ENCODE peak calls at places on chromosomes 4 and X, in eight cellular contexts. Z, F, R, V, L, B, S and U are unnamed samples.

GRCh38 chrX:114611018-114611619 is 27.2 kb downstream of the HTR2C start:
- DNase-seq in Z (peak; percentile 7), F (no peak), R (peak; percentile 3), V (peak; percentile 17), L (peak; percentile 19), B (peak; percentile 9), S (peak; percentile 44), U (peak; percentile 60)

GRCh38 chrX:36436286-36436860 is 516.8 kb downstream of the CFAP47 start:
- DNase-seq in Z (no peak), F (no peak), R (no peak), V (no peak), L (no peak), B (no peak), S (no peak), U (no peak)

GRCh38 chrX:12610079-12610478 is 181.1 kb upstream of the PRPS2 start:
- DNase-seq in Z (peak; percentile 6), F (no peak), R (no peak), V (peak; percentile 98), L (no peak), B (no peak), S (peak; percentile 10), U (peak; percentile 79)

GRCh38 chr4:167339781-167340180 is 105.5 kb upstream of the SPOCK3 start:
- DNase-seq in Z (no peak), F (no peak), R (no peak), V (no peak), L (no peak), B (no peak), S (no peak), U (peak; percentile 17)

GRCh38 chrX:119826399-119826959 is 26.3 kb downstream of the UPF3B start:
- DNase-seq in Z (no peak), F (no peak), R (no peak), V (peak; percentile 10), L (no peak), B (no peak), S (peak; percentile 20), U (peak; percentile 57)

GRCh38 chr4:25870081-25870480 is 7.3 kb upstream of the SEL1L3 start:
- DNase-seq in Z (no peak), F (no peak), R (no peak), V (no peak), L (no peak), B (no peak), S (no peak), U (no peak)

GRCh38 chr4:11424896-11425295 is 3.8 kb downstream of the HS3ST1 start:
- DNase-seq in Z (no peak), F (no peak), R (no peak), V (no peak), L (no peak), B (no peak), S (no peak), U (no peak)

GRCh38 chr4:95551653-95552052 is 2.9 kb upstream of the UNC5C start:
- DNase-seq in Z (no peak), F (no peak), R (no peak), V (no peak), L (no peak), B (no peak), S (no peak), U (no peak)

GRCh38 chr4:159272341-159273125 is 169.7 kb downstream of the RAPGEF2 start:
- DNase-seq in Z (peak; percentile 11), F (no peak), R (no peak), V (no peak), L (no peak), B (no peak), S (no peak), U (no peak)

GRCh38 chr4:176690716-176691115 is 102.0 kb downstream of the VEGFC start:
- DNase-seq in Z (no peak), F (no peak), R (no peak), V (no peak), L (no peak), B (no peak), S (no peak), U (no peak)

GRCh38 chr4:36222702-36223101 is 21.6 kb downstream of the ARAP2 start:
- DNase-seq in Z (no peak), F (no peak), R (no peak), V (no peak), L (no peak), B (no peak), S (peak; percentile 12), U (peak; percentile 5)

GRCh38 chr4:38678078-38678477 is 14.1 kb downstream of the KLF3 start:
- DNase-seq in Z (peak; percentile 96), F (no peak), R (no peak), V (peak; percentile 58), L (no peak), B (no peak), S (peak; percentile 94), U (peak; percentile 80)

GRCh38 chr4:82981116-82981515 is 29.5 kb downstream of the LIN54 start:
- DNase-seq in Z (no peak), F (no peak), R (no peak), V (no peak), L (no peak), B (no peak), S (no peak), U (no peak)

GRCh38 chr4:88791274-88791673 is 93.6 kb upstream of the NAP1L5 start:
- DNase-seq in Z (no peak), F (no peak), R (no peak), V (peak; percentile 42), L (no peak), B (no peak), S (peak; percentile 53), U (peak; percentile 47)

GRCh38 chrX:110338850-110339373 is 19.7 kb upstream of the RTL9 start:
- DNase-seq in Z (no peak), F (no peak), R (no peak), V (peak; percentile 71), L (no peak), B (no peak), S (no peak), U (no peak)

GRCh38 chr4:118284169-118284568 is 68.6 kb downstream of the PRSS12 start:
- DNase-seq in Z (no peak), F (no peak), R (no peak), V (peak; percentile 32), L (no peak), B (no peak), S (no peak), U (no peak)

DNA sequence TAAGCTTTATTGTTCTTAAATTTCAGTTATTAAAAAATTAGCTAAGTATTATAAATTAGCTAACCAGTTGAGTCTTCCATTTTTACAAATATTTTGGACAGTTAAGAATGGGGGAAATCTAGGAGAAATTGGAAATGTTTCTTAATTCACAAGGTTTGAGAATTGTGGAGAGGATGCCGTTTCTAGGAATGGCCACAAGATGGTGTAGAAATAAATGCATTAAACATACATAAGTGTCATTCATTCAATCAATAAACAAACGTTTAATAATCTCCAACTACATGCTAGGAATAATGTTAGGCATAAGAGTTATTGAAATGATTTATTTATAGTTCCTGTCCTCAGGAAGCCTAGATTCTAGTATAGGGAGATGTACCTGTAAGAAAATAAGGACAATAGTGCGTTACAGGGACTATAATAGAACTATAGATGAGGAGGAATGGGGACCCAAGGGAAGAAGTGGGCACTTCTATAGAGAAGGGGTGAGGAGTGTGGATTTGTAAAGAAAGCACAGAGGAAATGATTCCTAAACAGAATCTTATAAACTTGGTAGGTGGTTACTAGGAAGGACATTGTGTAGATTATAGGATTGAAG is 195.7 kb upstream of the ANK2 start:
- DNase-seq in Z (no peak), F (no peak), R (no peak), V (no peak), L (no peak), B (no peak), S (peak; percentile 14), U (peak; percentile 45)
- TF ChIP-seq CTCF in Z (peak; percentile 33), F (no peak), R (peak; percentile 52), V (peak; percentile 62), L (peak; percentile 50), B (peak; percentile 28), S (peak; percentile 57), U (peak; percentile 55)

DNA sequence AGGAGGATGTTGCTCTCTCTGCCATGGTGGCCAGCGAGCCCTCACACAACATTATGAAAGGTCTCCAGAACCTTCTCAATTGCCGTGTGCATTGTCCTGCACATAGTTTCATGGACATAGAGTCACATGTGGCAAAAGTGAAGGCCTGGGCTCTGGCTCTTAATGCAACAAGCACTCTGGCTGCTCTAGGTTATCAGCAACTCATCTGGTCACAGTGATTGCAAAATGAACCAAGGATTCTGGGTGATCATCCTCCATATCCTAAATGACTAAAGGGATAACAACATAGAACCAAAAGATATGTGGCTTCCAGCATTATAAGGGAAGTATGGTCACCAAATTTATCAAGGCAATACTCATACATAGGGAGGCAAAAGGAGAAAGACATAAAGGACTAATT is 175.2 kb downstream of the MGST2 start:
- DNase-seq in Z (no peak), F (no peak), R (no peak), V (no peak), L (no peak), B (no peak), S (no peak), U (no peak)
- H3K4me3 ChIP-seq in Z (no peak overlapping the region), F (no peak overlapping the region), R (no peak overlapping the region), V (no peak overlapping the region), L (no peak overlapping the region), B (no peak overlapping the region), S (no peak overlapping the region), U (no peak overlapping the region)

DNA sequence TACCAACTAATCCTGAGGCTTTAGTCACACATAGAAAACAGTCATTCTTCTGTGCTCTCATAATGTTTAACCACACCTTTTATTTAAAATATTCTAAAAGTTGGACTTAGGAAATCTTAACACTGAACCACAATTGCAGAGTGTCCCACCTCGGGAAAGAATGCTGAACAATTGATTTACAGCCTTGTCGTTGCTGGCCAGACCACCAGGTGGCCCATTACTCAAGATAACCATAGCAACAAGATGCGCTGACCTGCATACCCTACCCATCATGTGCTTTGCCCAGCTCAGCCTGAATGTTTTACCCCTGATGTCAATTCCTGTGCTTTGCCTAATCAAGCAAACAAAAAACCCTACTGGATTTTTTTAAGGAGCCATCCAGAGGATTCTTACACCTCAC is 100.7 kb downstream of the ARSJ start:
- DNase-seq in Z (peak; percentile 16), F (no peak), R (no peak), V (peak; percentile 25), L (no peak), B (no peak), S (peak; percentile 57), U (peak; percentile 15)
- TF ChIP-seq CTCF in Z (peak; percentile 36), F (no peak), R (no peak), V (peak; percentile 22), L (no peak), B (peak; percentile 31), S (peak; percentile 42), U (peak; percentile 40)

GRCh38 chr4:111209706-111210105 is 586.8 kb upstream of the PITX2 start:
- DNase-seq in Z (no peak), F (no peak), R (no peak), V (no peak), L (no peak), B (no peak), S (no peak), U (no peak)

GRCh38 chr4:111210576-111210975 is 587.7 kb upstream of the PITX2 start:
- DNase-seq in Z (no peak), F (no peak), R (no peak), V (no peak), L (no peak), B (no peak), S (no peak), U (no peak)

GRCh38 chr4:111213520-111213919 is 590.6 kb upstream of the PITX2 start:
- DNase-seq in Z (no peak), F (no peak), R (no peak), V (no peak), L (no peak), B (no peak), S (no peak), U (no peak)

GRCh38 chr4:111204807-111205206 is 581.9 kb upstream of the PITX2 start:
- DNase-seq in Z (no peak), F (no peak), R (no peak), V (no peak), L (no peak), B (no peak), S (no peak), U (no peak)

GRCh38 chr4:111208970-111209369 is 586.1 kb upstream of the PITX2 start:
- DNase-seq in Z (no peak), F (no peak), R (no peak), V (no peak), L (no peak), B (no peak), S (no peak), U (no peak)
- H3K4me3 ChIP-seq in Z (no peak overlapping the region), F (no peak overlapping the region), R (no peak overlapping the region), V (no peak overlapping the region), L (no peak overlapping the region), B (no peak overlapping the region), S (no peak overlapping the region), U (no peak overlapping the region)